ENCODE peak calls at places on chromosomes 2 and 18, in ten cellular contexts. I is fibroblast of lung; K is tibial artery; U is transverse colon; Z is neural progenitor cell; E is heart right ventricle; P is CD4-positive, alpha-beta T cell; R is CD8-positive, alpha-beta memory T cell; V is thyroid gland; Q is sigmoid colon. N is an unnamed sample. For H3K9me3, the result is how much of the 10 kb centered on the place peaks cover.

GRCh38 chr18:3248062-3248669 is 565 bp downstream of the MYL12A start:
- DNase-seq in I (peak), K (no peak), U (peak), Z (peak), E (peak), P (no peak), R (no peak), V (no peak), Q (peak), N (no peak)

GRCh38 chr2:206452242-206452641 is 8.9 kb downstream of the ADAM23 start:
- DNase-seq in I (no peak), K (no peak), U (no peak), Z (no peak), E (no peak), P (no peak), R (no peak), V (no peak), Q (no peak), N (no peak)

GRCh38 chr2:212237350-212238095 is 301.1 kb downstream of the ERBB4 start:
- DNase-seq in I (no peak), K (no peak), U (no peak), Z (peak), E (no peak), P (no peak), R (no peak), V (peak), Q (no peak), N (no peak)

GRCh38 chr18:34767601-34768027 is 57.5 kb downstream of the DTNA start:
- DNase-seq in I (peak), K (no peak), U (no peak), Z (no peak), E (no peak), P (no peak), R (no peak), V (no peak), Q (no peak), N (no peak)

GRCh38 chr2:120520929-120521912 is 175.3 kb downstream of the INHBB start:
- DNase-seq in I (no peak), K (no peak), U (peak), Z (peak), E (no peak), P (no peak), R (no peak), V (peak), Q (no peak), N (no peak)

GRCh38 chr2:17373736-17374135 is 144.5 kb downstream of the RAD51AP2 start:
- DNase-seq in I (peak), K (no peak), U (no peak), Z (no peak), E (no peak), P (no peak), R (no peak), V (no peak), Q (no peak), N (no peak)

GRCh38 chr18:8890957-8891464 is 185.7 kb downstream of the MTCL1 start:
- DNase-seq in I (peak), K (no peak), U (no peak), Z (peak), E (no peak), P (no peak), R (no peak), V (no peak), Q (no peak), N (no peak)

GRCh38 chr18:36993068-36993467 is 164.1 kb downstream of the KIAA1328 start:
- DNase-seq in I (peak), K (no peak), U (no peak), Z (no peak), E (no peak), P (no peak), R (no peak), V (no peak), Q (no peak), N (no peak)

GRCh38 chr2:32289165-32290054 is 11.7 kb downstream of the YIPF4 start:
- DNase-seq in I (peak), K (no peak), U (no peak), Z (no peak), E (no peak), P (no peak), R (no peak), V (no peak), Q (no peak), N (no peak)

GRCh38 chr2:149860276-149860921 is 272.8 kb upstream of the MMADHC start:
- DNase-seq in I (peak), K (no peak), U (no peak), Z (no peak), E (peak), P (no peak), R (no peak), V (peak), Q (peak), N (no peak)

GRCh38 chr18:57841568-57841967 is 38.5 kb upstream of the ATP8B1 start:
- DNase-seq in I (no peak), K (no peak), U (no peak), Z (no peak), E (no peak), P (no peak), R (no peak), V (no peak), Q (no peak), N (no peak)

GRCh38 chr2:121902616-121903015 is 147.2 kb downstream of the TSN start:
- DNase-seq in I (no peak), K (no peak), U (no peak), Z (no peak), E (peak), P (no peak), R (no peak), V (no peak), Q (no peak), N (no peak)

GRCh38 chr2:166494140-166494544 is at the start of gene SCN7A:
- DNase-seq in I (peak), K (peak), U (peak), Z (peak), E (peak), P (no peak), R (no peak), V (no peak), Q (peak), N (no peak)

GRCh38 chr18:56921888-56922480 is 224.9 kb upstream of the BOD1L2 start:
- DNase-seq in I (peak), K (no peak), U (no peak), Z (no peak), E (no peak), P (no peak), R (no peak), V (no peak), Q (no peak), N (no peak)

GRCh38 chr2:97657986-97658690 is 5.7 kb downstream of the ACTR1B start:
- DNase-seq in I (no peak), K (no peak), U (no peak), Z (no peak), E (no peak), P (no peak), R (no peak), V (no peak), Q (no peak), N (no peak)

GRCh38 chr2:8310557-8311455 is 371.1 kb upstream of the ID2 start:
- DNase-seq in I (no peak), K (no peak), U (no peak), Z (no peak), E (no peak), P (no peak), R (peak), V (no peak), Q (no peak), N (no peak)

GRCh38 chr2:66507673-66508127 is 72.8 kb downstream of the MEIS1 start:
- DNase-seq in I (peak), K (no peak), U (no peak), Z (peak), E (no peak), P (no peak), R (no peak), V (no peak), Q (no peak), N (no peak)

GRCh38 chr2:6744037-6744436 is 121.7 kb downstream of the CMPK2 start:
- DNase-seq in I (no peak), K (no peak), U (no peak), Z (no peak), E (no peak), P (no peak), R (no peak), V (no peak), Q (no peak), N (no peak)

GRCh38 chr2:5868891-5869400 is 176.8 kb downstream of the SOX11 start:
- DNase-seq in I (no peak), K (no peak), U (no peak), Z (no peak), E (no peak), P (no peak), R (no peak), V (no peak), Q (no peak), N (no peak)

GRCh38 chr2:136238552-136239346 is 120.8 kb upstream of the CXCR4 start:
- DNase-seq in I (peak), K (no peak), U (no peak), Z (peak), E (no peak), P (peak), R (peak), V (no peak), Q (no peak), N (peak)

GRCh38 chr2:174535757-174536703 is 49.2 kb upstream of the GPR155 start:
- DNase-seq in I (no peak), K (no peak), U (peak), Z (no peak), E (no peak), P (no peak), R (no peak), V (no peak), Q (no peak), N (no peak)

GRCh38 chr2:19686439-19686838 is 215.3 kb downstream of the TTC32 start:
- DNase-seq in I (no peak), K (no peak), U (no peak), Z (no peak), E (no peak), P (no peak), R (no peak), V (no peak), Q (no peak), N (no peak)

GRCh38 chr2:121297217-121297830 is 12.3 kb upstream of the TFCP2L1 start:
- DNase-seq in I (peak), K (no peak), U (peak), Z (peak), E (no peak), P (no peak), R (no peak), V (peak), Q (no peak), N (no peak)

GRCh38 chr2:141323571-141323970 is 807.2 kb downstream of the LRP1B start:
- DNase-seq in I (no peak), K (no peak), U (no peak), Z (no peak), E (no peak), P (no peak), R (no peak), V (no peak), Q (no peak), N (no peak)

GRCh38 chr18:9757851-9758587 is 49.9 kb downstream of the RAB31 start:
- DNase-seq in I (peak), K (no peak), U (no peak), Z (no peak), E (no peak), P (no peak), R (no peak), V (no peak), Q (no peak), N (no peak)

GRCh38 chr18:12023375-12023774 is 42.1 kb downstream of the IMPA2 start:
- DNase-seq in I (no peak), K (no peak), U (no peak), Z (no peak), E (no peak), P (no peak), R (no peak), V (no peak), Q (peak), N (no peak)
- H3K9me3 ChIP-seq in I (under half), K (under half), U (under half), Z (under half), E (under half), P (under half), R (under half), V (under half), Q (under half), N (under half)

DNA sequence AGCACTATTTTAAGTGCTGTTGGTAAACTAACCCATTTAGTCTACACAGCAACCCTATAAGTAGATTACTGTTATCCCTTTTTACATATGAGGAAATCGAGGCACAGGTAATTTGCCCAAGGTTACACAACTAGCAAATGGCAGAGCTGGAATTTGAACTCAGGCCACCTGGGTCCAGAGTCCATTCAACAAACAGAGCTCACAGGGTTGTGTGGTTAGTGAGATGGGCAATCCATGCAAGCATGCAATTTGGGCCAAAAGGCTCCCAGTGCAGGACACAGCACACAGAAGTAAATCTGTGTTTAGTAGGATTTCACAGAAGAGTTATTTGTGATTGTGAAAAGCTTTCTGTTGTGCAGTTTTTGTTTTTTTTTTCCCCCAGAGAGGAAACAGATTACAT is 187.8 kb upstream of the MSH6 start:
- DNase-seq in I (no peak), K (no peak), U (no peak), Z (no peak), E (no peak), P (no peak), R (no peak), V (no peak), Q (no peak), N (no peak)
- H3K9me3 ChIP-seq in I (under half), K (under half), U (under half), Z (under half), E (under half), P (under half), R (under half), V (under half), Q (under half), N (under half)

DNA sequence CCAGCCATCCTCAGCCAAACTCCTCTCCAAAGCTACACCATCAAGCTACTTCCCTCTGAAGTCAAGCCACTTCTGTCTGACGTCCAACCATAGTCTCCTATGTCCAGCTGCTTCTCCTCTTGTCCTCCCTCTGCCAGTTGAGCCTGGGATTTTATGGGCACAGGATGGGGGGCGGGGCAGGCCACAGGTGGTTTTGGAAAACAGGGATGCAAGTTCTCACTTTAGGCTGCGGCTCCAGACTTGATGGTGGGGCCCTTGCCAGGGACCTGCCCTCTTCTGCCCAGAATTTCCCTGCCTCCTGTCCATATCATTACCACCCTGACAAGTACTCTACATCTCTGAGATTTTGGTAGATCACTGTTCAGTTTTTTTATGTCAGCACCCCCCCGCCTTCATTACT is 41.6 kb downstream of the TEX51 start:
- DNase-seq in I (no peak), K (no peak), U (no peak), Z (no peak), E (no peak), P (no peak), R (no peak), V (no peak), Q (no peak), N (no peak)
- H3K9me3 ChIP-seq in I (under half), K (under half), U (under half), Z (under half), E (under half), P (under half), R (under half), V (under half), Q (under half), N (under half)

GRCh38 chr2:56981554-56981953 is 797.8 kb downstream of the CCDC85A start:
- DNase-seq in I (peak), K (no peak), U (no peak), Z (no peak), E (no peak), P (no peak), R (no peak), V (no peak), Q (no peak), N (no peak)

GRCh38 chr2:56985609-56986008 is 801.8 kb downstream of the CCDC85A start:
- DNase-seq in I (no peak), K (no peak), U (no peak), Z (no peak), E (no peak), P (no peak), R (no peak), V (no peak), Q (no peak), N (no peak)
- H3K9me3 ChIP-seq in I (under half), K (under half), U (under half), Z (under half), E (under half), P (under half), R (under half), V (under half), Q (under half), N (under half)

GRCh38 chr2:239917957-239918481 is 107.1 kb downstream of the NDUFA10 start:
- DNase-seq in I (no peak), K (peak), U (no peak), Z (no peak), E (no peak), P (no peak), R (no peak), V (no peak), Q (no peak), N (no peak)

GRCh38 chr2:239921843-239922242 is 103.3 kb downstream of the NDUFA10 start:
- DNase-seq in I (no peak), K (no peak), U (no peak), Z (no peak), E (no peak), P (no peak), R (no peak), V (no peak), Q (no peak), N (no peak)

GRCh38 chr2:239918749-239919148 is 106.4 kb downstream of the NDUFA10 start:
- DNase-seq in I (no peak), K (no peak), U (no peak), Z (no peak), E (no peak), P (no peak), R (no peak), V (no peak), Q (no peak), N (no peak)

GRCh38 chr2:239919779-239920545 is 105.2 kb downstream of the NDUFA10 start:
- DNase-seq in I (no peak), K (no peak), U (no peak), Z (no peak), E (no peak), P (no peak), R (no peak), V (no peak), Q (no peak), N (no peak)

DNA sequence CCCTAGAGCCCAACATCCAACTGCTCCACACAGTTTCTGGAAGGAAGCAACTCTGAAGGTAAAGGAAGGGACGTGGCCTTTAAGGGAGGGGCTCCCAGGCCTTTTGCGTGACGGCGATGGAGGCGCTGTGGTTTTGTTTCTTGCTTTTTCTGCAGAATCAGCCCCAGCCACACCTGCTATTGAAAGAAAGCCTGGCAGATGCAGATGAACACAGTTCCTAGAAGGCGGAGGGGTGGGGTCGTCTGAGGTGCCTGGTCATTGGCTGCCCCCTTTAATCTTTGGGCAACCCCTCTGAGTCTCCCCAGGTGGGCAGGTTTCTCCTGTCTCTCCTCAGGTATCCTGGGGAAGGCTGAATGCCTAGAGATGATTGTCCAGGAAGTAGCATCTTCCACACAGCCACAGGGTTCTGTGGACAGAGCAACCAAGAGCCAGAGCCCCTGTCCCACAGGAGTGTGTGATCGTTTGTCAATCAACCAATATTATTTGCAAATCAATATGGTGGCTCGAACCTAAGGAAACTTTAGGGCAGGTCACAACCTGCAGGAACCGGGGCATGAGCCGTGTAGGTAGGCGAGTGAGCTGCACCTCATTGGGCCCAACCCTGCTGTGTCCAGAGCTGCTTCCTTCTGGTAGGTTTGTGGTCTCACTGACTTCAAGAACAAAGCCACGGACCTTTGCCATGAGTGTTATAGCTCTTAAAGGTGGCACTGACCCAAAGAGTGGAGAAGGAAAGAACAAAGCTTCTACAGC is 104.4 kb downstream of the NDUFA10 start:
- DNase-seq in I (no peak), K (peak), U (no peak), Z (no peak), E (no peak), P (no peak), R (no peak), V (no peak), Q (no peak), N (no peak)
- H3K9me3 ChIP-seq in I (under half), K (under half), U (under half), Z (under half), E (under half), P (under half), R (under half), V (under half), Q (under half), N (under half)

DNA sequence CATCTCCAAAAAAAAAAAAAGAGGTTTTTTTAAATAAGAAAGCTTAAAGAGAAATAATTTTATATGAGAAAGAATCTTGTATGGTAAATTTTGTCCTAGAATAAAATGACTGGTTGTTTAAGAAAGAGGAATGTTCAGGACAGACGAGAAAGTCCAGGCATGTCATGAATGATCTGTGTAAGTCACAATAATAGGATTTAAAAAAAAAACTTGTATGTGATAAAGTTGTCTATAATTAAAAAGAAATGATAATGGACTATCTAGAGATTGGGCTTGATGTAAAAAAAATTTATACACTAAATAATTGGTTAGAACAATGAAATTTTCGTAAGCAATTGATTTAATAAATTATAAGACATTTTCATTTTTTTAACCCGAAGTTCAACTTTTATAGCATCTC is 71.7 kb upstream of the ABCA12 start:
- DNase-seq in I (no peak), K (no peak), U (no peak), Z (no peak), E (no peak), P (no peak), R (no peak), V (no peak), Q (no peak), N (no peak)
- H3K9me3 ChIP-seq in I (under half), K (under half), U (under half), Z (under half), E (under half), P (under half), R (under half), V (under half), Q (under half), N (under half)

DNA sequence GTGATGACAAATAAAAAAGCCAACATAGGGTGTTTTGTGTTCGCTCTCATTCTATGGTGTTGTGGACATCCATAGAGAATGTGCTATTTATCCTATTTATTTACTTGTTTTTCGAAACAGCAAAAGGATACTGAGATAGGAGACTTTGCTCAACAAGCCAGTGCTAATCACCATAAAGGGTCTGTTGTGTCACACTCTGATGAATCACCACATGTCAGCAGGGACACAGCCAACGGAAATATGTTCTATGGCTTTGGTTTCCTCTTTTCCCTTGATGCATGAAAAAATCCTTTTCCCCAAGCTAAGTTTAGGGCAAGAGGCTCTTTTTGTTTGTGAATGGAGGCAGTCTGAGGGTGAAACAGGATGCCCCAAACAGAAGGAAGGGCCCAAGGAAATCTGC is 154.3 kb downstream of the RNF152 start:
- DNase-seq in I (peak), K (peak), U (no peak), Z (no peak), E (no peak), P (no peak), R (no peak), V (no peak), Q (no peak), N (no peak)
- H3K9me3 ChIP-seq in I (under half), K (under half), U (under half), Z (under half), E (under half), P (under half), R (under half), V (under half), Q (under half), N (under half)

DNA sequence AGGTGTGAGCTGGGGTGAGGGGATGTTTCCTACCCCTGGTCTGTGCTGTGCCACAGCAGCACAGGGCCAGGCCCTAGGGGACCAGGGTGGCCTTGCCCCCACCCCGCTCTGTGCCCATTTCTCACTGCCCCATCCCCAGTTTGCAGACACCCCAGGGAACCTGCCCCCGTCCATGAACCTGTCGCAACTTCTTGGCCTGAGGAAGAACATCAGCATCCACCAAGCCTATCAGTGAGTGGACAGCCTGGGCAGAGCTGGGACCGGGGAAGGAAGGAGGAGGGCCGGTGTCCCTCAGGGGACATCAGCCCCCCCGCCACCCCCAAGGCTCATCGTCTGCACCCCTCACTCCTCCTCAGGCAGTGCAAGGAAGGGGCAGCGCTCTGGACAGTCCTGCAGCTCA is 7.5 kb downstream of the PROM2 start:
- DNase-seq in I (no peak), K (no peak), U (no peak), Z (no peak), E (no peak), P (no peak), R (no peak), V (no peak), Q (no peak), N (no peak)
- H3K9me3 ChIP-seq in I (under half), K (under half), U (under half), Z (under half), E (under half), P (under half), R (under half), V (under half), Q (under half), N (under half)